ENCODE peak calls at places on chromosomes 12 and 14, in ten cellular contexts. One of them, this sample, is unnamed.

GRCh38 chr12:52204931-52205505 is 13.2 kb upstream of the KRT80 start:
- DNase-seq in foreskin fibroblast: no peak
- DNase-seq in endodermal cell: peak; percentile 35
- DNase-seq in heart right ventricle: no peak
- DNase-seq in right lobe of liver: no peak
- DNase-seq in fibroblast of lung: no peak
- DNase-seq in OCI-LY7: no peak
- DNase-seq in astrocyte of the spinal cord: no peak
- DNase-seq in left ventricle myocardium inferior: peak; percentile 10
- DNase-seq in MM.1S: no peak
- DNase-seq in this sample: no peak

GRCh38 chr14:57058319-57058718 is 210.4 kb downstream of the EXOC5 start:
- DNase-seq in foreskin fibroblast: no peak
- DNase-seq in endodermal cell: no peak
- DNase-seq in heart right ventricle: no peak
- DNase-seq in right lobe of liver: peak; percentile 44
- DNase-seq in fibroblast of lung: no peak
- DNase-seq in OCI-LY7: no peak
- DNase-seq in astrocyte of the spinal cord: no peak
- DNase-seq in left ventricle myocardium inferior: no peak
- DNase-seq in MM.1S: no peak
- DNase-seq in this sample: no peak

GRCh38 chr14:69773571-69774276 is 6.8 kb downstream of the SRSF5 start:
- DNase-seq in foreskin fibroblast: no peak
- DNase-seq in endodermal cell: peak; percentile 32
- DNase-seq in heart right ventricle: no peak
- DNase-seq in right lobe of liver: peak; percentile 26
- DNase-seq in fibroblast of lung: no peak
- DNase-seq in OCI-LY7: no peak
- DNase-seq in astrocyte of the spinal cord: no peak
- DNase-seq in left ventricle myocardium inferior: no peak
- DNase-seq in MM.1S: no peak
- DNase-seq in this sample: no peak

GRCh38 chr12:82866946-82867345 is 180.2 kb downstream of the TMTC2 start:
- DNase-seq in foreskin fibroblast: no peak
- DNase-seq in endodermal cell: no peak
- DNase-seq in heart right ventricle: no peak
- DNase-seq in right lobe of liver: no peak
- DNase-seq in fibroblast of lung: no peak
- DNase-seq in OCI-LY7: no peak
- DNase-seq in astrocyte of the spinal cord: no peak
- DNase-seq in left ventricle myocardium inferior: no peak
- DNase-seq in MM.1S: no peak
- DNase-seq in this sample: no peak

GRCh38 chr14:80570930-80571298 is 359.6 kb upstream of the DIO2 start:
- DNase-seq in foreskin fibroblast: no peak
- DNase-seq in endodermal cell: no peak
- DNase-seq in heart right ventricle: no peak
- DNase-seq in right lobe of liver: no peak
- DNase-seq in fibroblast of lung: no peak
- DNase-seq in OCI-LY7: no peak
- DNase-seq in astrocyte of the spinal cord: no peak
- DNase-seq in left ventricle myocardium inferior: no peak
- DNase-seq in MM.1S: no peak
- DNase-seq in this sample: no peak

GRCh38 chr14:52801014-52801708 is 9.8 kb upstream of the GNPNAT1 start:
- DNase-seq in foreskin fibroblast: peak; percentile 93
- DNase-seq in endodermal cell: no peak
- DNase-seq in heart right ventricle: no peak
- DNase-seq in right lobe of liver: no peak
- DNase-seq in fibroblast of lung: peak; percentile 85
- DNase-seq in OCI-LY7: no peak
- DNase-seq in astrocyte of the spinal cord: peak; percentile 85
- DNase-seq in left ventricle myocardium inferior: no peak
- DNase-seq in MM.1S: no peak
- DNase-seq in this sample: no peak

GRCh38 chr12:89418228-89418910 is 66.1 kb upstream of the DUSP6 start:
- DNase-seq in foreskin fibroblast: no peak
- DNase-seq in endodermal cell: no peak
- DNase-seq in heart right ventricle: peak; percentile 9
- DNase-seq in right lobe of liver: no peak
- DNase-seq in fibroblast of lung: no peak
- DNase-seq in OCI-LY7: no peak
- DNase-seq in astrocyte of the spinal cord: no peak
- DNase-seq in left ventricle myocardium inferior: no peak
- DNase-seq in MM.1S: no peak
- DNase-seq in this sample: no peak

GRCh38 chr14:76574416-76574815 is 186.9 kb upstream of the VASH1 start:
- DNase-seq in foreskin fibroblast: no peak
- DNase-seq in endodermal cell: no peak
- DNase-seq in heart right ventricle: no peak
- DNase-seq in right lobe of liver: no peak
- DNase-seq in fibroblast of lung: no peak
- DNase-seq in OCI-LY7: no peak
- DNase-seq in astrocyte of the spinal cord: no peak
- DNase-seq in left ventricle myocardium inferior: no peak
- DNase-seq in MM.1S: no peak
- DNase-seq in this sample: no peak

GRCh38 chr14:54207476-54207875 is 189.3 kb upstream of the CDKN3 start:
- DNase-seq in foreskin fibroblast: no peak
- DNase-seq in endodermal cell: no peak
- DNase-seq in heart right ventricle: no peak
- DNase-seq in right lobe of liver: no peak
- DNase-seq in fibroblast of lung: no peak
- DNase-seq in OCI-LY7: no peak
- DNase-seq in astrocyte of the spinal cord: no peak
- DNase-seq in left ventricle myocardium inferior: no peak
- DNase-seq in MM.1S: no peak
- DNase-seq in this sample: no peak

GRCh38 chr12:61993734-61994345 is 266.4 kb upstream of the USP15 start:
- DNase-seq in foreskin fibroblast: peak; percentile 0
- DNase-seq in endodermal cell: no peak
- DNase-seq in heart right ventricle: no peak
- DNase-seq in right lobe of liver: no peak
- DNase-seq in fibroblast of lung: peak; percentile 25
- DNase-seq in OCI-LY7: peak; percentile 22
- DNase-seq in astrocyte of the spinal cord: peak; percentile 13
- DNase-seq in left ventricle myocardium inferior: no peak
- DNase-seq in MM.1S: peak; percentile 26
- DNase-seq in this sample: no peak

GRCh38 chr14:77562681-77563080 is 53.8 kb downstream of the SPTLC2 start:
- DNase-seq in foreskin fibroblast: peak; percentile 85
- DNase-seq in endodermal cell: no peak
- DNase-seq in heart right ventricle: no peak
- DNase-seq in right lobe of liver: no peak
- DNase-seq in fibroblast of lung: peak; percentile 93
- DNase-seq in OCI-LY7: no peak
- DNase-seq in astrocyte of the spinal cord: peak; percentile 93
- DNase-seq in left ventricle myocardium inferior: no peak
- DNase-seq in MM.1S: no peak
- DNase-seq in this sample: no peak

GRCh38 chr14:30808576-30808975 is 65.8 kb upstream of the COCH start:
- DNase-seq in foreskin fibroblast: no peak
- DNase-seq in endodermal cell: no peak
- DNase-seq in heart right ventricle: no peak
- DNase-seq in right lobe of liver: no peak
- DNase-seq in fibroblast of lung: no peak
- DNase-seq in OCI-LY7: no peak
- DNase-seq in astrocyte of the spinal cord: peak; percentile 18
- DNase-seq in left ventricle myocardium inferior: no peak
- DNase-seq in MM.1S: no peak
- DNase-seq in this sample: no peak

DNA sequence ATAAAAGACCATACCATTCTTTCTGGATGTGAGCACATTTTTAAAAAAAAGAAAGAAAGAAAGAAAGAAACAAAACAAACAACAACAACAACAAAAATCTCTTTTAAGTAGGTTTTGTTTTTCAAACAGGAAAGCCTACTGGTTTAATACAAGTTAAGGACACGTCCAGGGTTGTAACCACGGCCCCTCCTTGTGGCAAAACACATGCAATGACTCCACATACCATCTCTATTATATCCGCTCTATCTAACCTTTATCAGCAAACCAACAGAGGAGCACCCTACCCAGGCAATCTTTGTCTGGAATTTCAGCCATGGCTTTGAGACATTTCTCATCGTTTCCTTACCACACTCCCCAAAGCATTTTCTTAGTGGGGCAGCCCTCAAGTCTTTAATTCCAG is 360.5 kb upstream of the TMPO start:
- DNase-seq in foreskin fibroblast: no peak
- DNase-seq in endodermal cell: peak; percentile 84
- DNase-seq in heart right ventricle: peak; percentile 11
- DNase-seq in right lobe of liver: no peak
- DNase-seq in fibroblast of lung: peak; percentile 1
- DNase-seq in OCI-LY7: peak; percentile 53
- DNase-seq in astrocyte of the spinal cord: peak; percentile 28
- DNase-seq in left ventricle myocardium inferior: no peak
- DNase-seq in MM.1S: peak; percentile 20
- DNase-seq in this sample: no peak
- TF ChIP-seq CTCF in foreskin fibroblast: no peak
- TF ChIP-seq CTCF in endodermal cell: peak; percentile 85
- TF ChIP-seq CTCF in heart right ventricle: peak; percentile 52
- TF ChIP-seq CTCF in right lobe of liver: peak; percentile 21
- TF ChIP-seq CTCF in fibroblast of lung: no peak
- TF ChIP-seq CTCF in OCI-LY7: peak; percentile 70
- TF ChIP-seq CTCF in astrocyte of the spinal cord: peak; percentile 30
- TF ChIP-seq CTCF in left ventricle myocardium inferior: peak; percentile 54
- TF ChIP-seq CTCF in MM.1S: peak; percentile 17
- TF ChIP-seq CTCF in this sample: no peak

GRCh38 chr14:103742499-103743255 is 27.1 kb downstream of the ZFYVE21 start:
- DNase-seq in foreskin fibroblast: no peak
- DNase-seq in endodermal cell: peak; percentile 29
- DNase-seq in heart right ventricle: no peak
- DNase-seq in right lobe of liver: no peak
- DNase-seq in fibroblast of lung: no peak
- DNase-seq in OCI-LY7: no peak
- DNase-seq in astrocyte of the spinal cord: no peak
- DNase-seq in left ventricle myocardium inferior: no peak
- DNase-seq in MM.1S: no peak
- DNase-seq in this sample: no peak
- H3K4me3 ChIP-seq in foreskin fibroblast: no peak overlapping the region
- H3K4me3 ChIP-seq in endodermal cell: no peak overlapping the region
- H3K4me3 ChIP-seq in heart right ventricle: no peak overlapping the region
- H3K4me3 ChIP-seq in right lobe of liver: no peak overlapping the region
- H3K4me3 ChIP-seq in fibroblast of lung: no peak overlapping the region
- H3K4me3 ChIP-seq in OCI-LY7: no peak overlapping the region
- H3K4me3 ChIP-seq in astrocyte of the spinal cord: no peak overlapping the region
- H3K4me3 ChIP-seq in left ventricle myocardium inferior: no peak overlapping the region
- H3K4me3 ChIP-seq in MM.1S: no peak overlapping the region
- H3K4me3 ChIP-seq in this sample: no peak overlapping the region

GRCh38 chr12:85155791-85156190 is 119.6 kb downstream of the LRRIQ1 start:
- DNase-seq in foreskin fibroblast: no peak
- DNase-seq in endodermal cell: no peak
- DNase-seq in heart right ventricle: no peak
- DNase-seq in right lobe of liver: no peak
- DNase-seq in fibroblast of lung: peak; percentile 34
- DNase-seq in OCI-LY7: peak; percentile 1
- DNase-seq in astrocyte of the spinal cord: peak; percentile 20
- DNase-seq in left ventricle myocardium inferior: no peak
- DNase-seq in MM.1S: peak; percentile 26
- DNase-seq in this sample: no peak
- TF ChIP-seq CTCF in foreskin fibroblast: no peak
- TF ChIP-seq CTCF in endodermal cell: peak; percentile 71
- TF ChIP-seq CTCF in heart right ventricle: no peak
- TF ChIP-seq CTCF in right lobe of liver: no peak
- TF ChIP-seq CTCF in fibroblast of lung: peak; percentile 17
- TF ChIP-seq CTCF in OCI-LY7: peak; percentile 38
- TF ChIP-seq CTCF in astrocyte of the spinal cord: peak; percentile 22
- TF ChIP-seq CTCF in left ventricle myocardium inferior: no peak
- TF ChIP-seq CTCF in MM.1S: peak; percentile 36
- TF ChIP-seq CTCF in this sample: no peak

GRCh38 chr14:106393742-106394141 is 867.4 kb downstream of the TMEM121 start:
- DNase-seq in foreskin fibroblast: no peak
- DNase-seq in endodermal cell: no peak
- DNase-seq in heart right ventricle: no peak
- DNase-seq in right lobe of liver: no peak
- DNase-seq in fibroblast of lung: no peak
- DNase-seq in OCI-LY7: no peak
- DNase-seq in astrocyte of the spinal cord: no peak
- DNase-seq in left ventricle myocardium inferior: no peak
- DNase-seq in MM.1S: no peak
- DNase-seq in this sample: no peak

GRCh38 chr14:106395460-106396050 is 869.2 kb downstream of the TMEM121 start:
- DNase-seq in foreskin fibroblast: no peak
- DNase-seq in endodermal cell: no peak
- DNase-seq in heart right ventricle: no peak
- DNase-seq in right lobe of liver: no peak
- DNase-seq in fibroblast of lung: no peak
- DNase-seq in OCI-LY7: no peak
- DNase-seq in astrocyte of the spinal cord: no peak
- DNase-seq in left ventricle myocardium inferior: no peak
- DNase-seq in MM.1S: no peak
- DNase-seq in this sample: no peak

GRCh38 chr14:106396999-106397398 is 870.6 kb downstream of the TMEM121 start:
- DNase-seq in foreskin fibroblast: no peak
- DNase-seq in endodermal cell: no peak
- DNase-seq in heart right ventricle: no peak
- DNase-seq in right lobe of liver: no peak
- DNase-seq in fibroblast of lung: no peak
- DNase-seq in OCI-LY7: no peak
- DNase-seq in astrocyte of the spinal cord: no peak
- DNase-seq in left ventricle myocardium inferior: no peak
- DNase-seq in MM.1S: no peak
- DNase-seq in this sample: no peak
- H3K4me3 ChIP-seq in foreskin fibroblast: no peak overlapping the region
- H3K4me3 ChIP-seq in endodermal cell: no peak overlapping the region
- H3K4me3 ChIP-seq in heart right ventricle: no peak overlapping the region
- H3K4me3 ChIP-seq in right lobe of liver: no peak overlapping the region
- H3K4me3 ChIP-seq in fibroblast of lung: no peak overlapping the region
- H3K4me3 ChIP-seq in OCI-LY7: no peak overlapping the region
- H3K4me3 ChIP-seq in astrocyte of the spinal cord: no peak overlapping the region
- H3K4me3 ChIP-seq in left ventricle myocardium inferior: no peak overlapping the region
- H3K4me3 ChIP-seq in MM.1S: no peak overlapping the region
- H3K4me3 ChIP-seq in this sample: no peak overlapping the region

DNA sequence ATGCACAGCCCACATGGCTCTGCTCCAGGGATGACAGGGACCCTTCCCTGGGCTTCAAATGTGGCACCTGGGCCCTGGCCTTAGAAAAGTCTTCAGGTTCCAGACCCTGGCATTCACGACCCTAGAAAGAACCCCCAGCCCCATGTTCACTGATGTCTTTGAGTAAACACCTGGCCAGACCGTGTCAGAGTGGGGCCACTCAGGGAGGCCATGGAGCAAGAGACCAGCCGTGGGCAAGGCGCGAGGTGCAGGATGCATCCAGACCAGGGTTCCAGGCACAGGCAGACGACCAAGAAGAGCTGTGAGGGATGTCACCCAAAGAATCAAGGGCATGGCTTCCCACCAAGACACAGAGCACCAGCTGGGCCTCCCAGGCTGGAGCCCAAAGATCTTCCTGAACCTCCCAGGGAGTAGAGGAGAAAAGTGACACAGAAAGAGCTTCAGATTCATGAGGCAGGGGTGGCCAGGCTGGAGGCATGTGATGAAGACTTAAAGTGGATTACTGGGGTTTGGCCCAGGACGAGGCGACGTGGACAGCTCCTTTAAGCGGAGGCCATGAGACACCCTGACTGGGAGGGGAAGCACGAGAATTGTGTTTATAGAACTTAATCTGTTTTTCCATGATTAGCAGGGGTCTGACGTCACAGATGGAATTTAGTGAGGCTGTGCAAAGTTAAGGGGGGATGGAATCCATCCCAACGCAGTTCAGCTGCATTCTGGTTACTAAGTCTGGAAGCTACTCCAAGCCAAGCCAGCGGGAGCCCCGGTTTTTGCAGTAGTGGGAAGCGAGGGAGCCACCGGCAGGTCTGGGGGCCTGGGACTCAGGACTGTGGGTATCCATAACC is 61.6 kb downstream of the ARL6IP4 start:
- DNase-seq in foreskin fibroblast: no peak
- DNase-seq in endodermal cell: no peak
- DNase-seq in heart right ventricle: no peak
- DNase-seq in right lobe of liver: no peak
- DNase-seq in fibroblast of lung: peak; percentile 94
- DNase-seq in OCI-LY7: no peak
- DNase-seq in astrocyte of the spinal cord: peak; percentile 37
- DNase-seq in left ventricle myocardium inferior: no peak
- DNase-seq in MM.1S: no peak
- DNase-seq in this sample: no peak
- TF ChIP-seq CTCF in foreskin fibroblast: no peak
- TF ChIP-seq CTCF in endodermal cell: no peak
- TF ChIP-seq CTCF in heart right ventricle: no peak
- TF ChIP-seq CTCF in right lobe of liver: no peak
- TF ChIP-seq CTCF in fibroblast of lung: no peak
- TF ChIP-seq CTCF in OCI-LY7: no peak
- TF ChIP-seq CTCF in astrocyte of the spinal cord: no peak
- TF ChIP-seq CTCF in left ventricle myocardium inferior: no peak
- TF ChIP-seq CTCF in MM.1S: no peak
- TF ChIP-seq CTCF in this sample: no peak